ENCODE peak calls at places on chromosomes 4 and X, in five cellular contexts. One of them, this sample, is unnamed.

GRCh38 chr4:14865804-14866203 is 136.5 kb upstream of the CPEB2 start:
- DNase-seq in IMR-90: no peak
- DNase-seq in HepG2: no peak
- DNase-seq in right atrium auricular region: no peak
- DNase-seq in spleen: no peak
- DNase-seq in this sample: no peak

GRCh38 chr4:139951051-139951450 is 202.9 kb downstream of the MAML3 start:
- DNase-seq in IMR-90: no peak
- DNase-seq in HepG2: no peak
- DNase-seq in right atrium auricular region: no peak
- DNase-seq in spleen: no peak
- DNase-seq in this sample: peak

GRCh38 chr4:147942729-147943128 is 210.8 kb downstream of the ARHGAP10 start:
- DNase-seq in IMR-90: peak
- DNase-seq in HepG2: no peak
- DNase-seq in right atrium auricular region: no peak
- DNase-seq in spleen: no peak
- DNase-seq in this sample: no peak

GRCh38 chr4:106530816-106531215 is 162.2 kb upstream of the GIMD1 start:
- DNase-seq in IMR-90: no peak
- DNase-seq in HepG2: no peak
- DNase-seq in right atrium auricular region: no peak
- DNase-seq in spleen: no peak
- DNase-seq in this sample: peak

GRCh38 chr4:3197366-3198105 is 51.4 kb upstream of the MSANTD1 start:
- DNase-seq in IMR-90: no peak
- DNase-seq in HepG2: no peak
- DNase-seq in right atrium auricular region: no peak
- DNase-seq in spleen: no peak
- DNase-seq in this sample: no peak

GRCh38 chrX:3226087-3226486 is 120.4 kb downstream of the MXRA5 start:
- DNase-seq in IMR-90: no peak
- DNase-seq in HepG2: no peak
- DNase-seq in right atrium auricular region: no peak
- DNase-seq in spleen: no peak
- DNase-seq in this sample: no peak

GRCh38 chr4:169400832-169401231 is 130.1 kb upstream of the SH3RF1 start:
- DNase-seq in IMR-90: no peak
- DNase-seq in HepG2: no peak
- DNase-seq in right atrium auricular region: no peak
- DNase-seq in spleen: no peak
- DNase-seq in this sample: no peak

GRCh38 chr4:102554482-102554881 is 53.3 kb downstream of the NFKB1 start:
- DNase-seq in IMR-90: peak
- DNase-seq in HepG2: no peak
- DNase-seq in right atrium auricular region: peak
- DNase-seq in spleen: no peak
- DNase-seq in this sample: peak

GRCh38 chrX:47613082-47613481 is 6.6 kb downstream of the SYN1 start:
- DNase-seq in IMR-90: no peak
- DNase-seq in HepG2: no peak
- DNase-seq in right atrium auricular region: no peak
- DNase-seq in spleen: no peak
- DNase-seq in this sample: no peak

GRCh38 chr4:15651682-15652081 is 3.5 kb downstream of the FBXL5 start:
- DNase-seq in IMR-90: peak
- DNase-seq in HepG2: no peak
- DNase-seq in right atrium auricular region: no peak
- DNase-seq in spleen: no peak
- DNase-seq in this sample: no peak

GRCh38 chr4:1515763-1516162 is 109.5 kb upstream of the NKX1-1 start:
- DNase-seq in IMR-90: no peak
- DNase-seq in HepG2: no peak
- DNase-seq in right atrium auricular region: no peak
- DNase-seq in spleen: peak
- DNase-seq in this sample: no peak

GRCh38 chr4:47104986-47105385 is 73.6 kb downstream of the GABRB1 start:
- DNase-seq in IMR-90: peak
- DNase-seq in HepG2: no peak
- DNase-seq in right atrium auricular region: no peak
- DNase-seq in spleen: no peak
- DNase-seq in this sample: no peak

GRCh38 chr4:98318521-98318920 is 57.3 kb downstream of the RAP1GDS1 start:
- DNase-seq in IMR-90: no peak
- DNase-seq in HepG2: peak
- DNase-seq in right atrium auricular region: no peak
- DNase-seq in spleen: no peak
- DNase-seq in this sample: no peak

GRCh38 chrX:54043696-54044125 is 562 bp downstream of the PHF8 start:
- DNase-seq in IMR-90: peak
- DNase-seq in HepG2: no peak
- DNase-seq in right atrium auricular region: no peak
- DNase-seq in spleen: peak
- DNase-seq in this sample: peak

GRCh38 chr4:155079866-155080265 is 128.6 kb upstream of the NPY2R start:
- DNase-seq in IMR-90: no peak
- DNase-seq in HepG2: no peak
- DNase-seq in right atrium auricular region: no peak
- DNase-seq in spleen: no peak
- DNase-seq in this sample: peak

GRCh38 chrX:81174286-81174685 is 27.4 kb downstream of the HMGN5 start:
- DNase-seq in IMR-90: peak
- DNase-seq in HepG2: peak
- DNase-seq in right atrium auricular region: no peak
- DNase-seq in spleen: no peak
- DNase-seq in this sample: peak
- TF ChIP-seq CTCF in IMR-90: peak
- TF ChIP-seq CTCF in HepG2: no peak
- TF ChIP-seq CTCF in right atrium auricular region: peak
- TF ChIP-seq CTCF in spleen: no peak
- TF ChIP-seq CTCF in this sample: peak

GRCh38 chrX:153728095-153728494 is 3.4 kb downstream of the ABCD1 start:
- DNase-seq in IMR-90: no peak
- DNase-seq in HepG2: peak
- DNase-seq in right atrium auricular region: no peak
- DNase-seq in spleen: peak
- DNase-seq in this sample: no peak

GRCh38 chrX:153728951-153729631 is 4.4 kb downstream of the ABCD1 start:
- DNase-seq in IMR-90: no peak
- DNase-seq in HepG2: no peak
- DNase-seq in right atrium auricular region: no peak
- DNase-seq in spleen: peak
- DNase-seq in this sample: no peak

GRCh38 chrX:153726286-153727107 is 1.8 kb downstream of the ABCD1 start:
- DNase-seq in IMR-90: peak
- DNase-seq in HepG2: peak
- DNase-seq in right atrium auricular region: peak
- DNase-seq in spleen: peak
- DNase-seq in this sample: peak

GRCh38 chrX:153725832-153726285 is 1.2 kb downstream of the ABCD1 start:
- DNase-seq in IMR-90: no peak
- DNase-seq in HepG2: no peak
- DNase-seq in right atrium auricular region: no peak
- DNase-seq in spleen: no peak
- DNase-seq in this sample: no peak

GRCh38 chrX:153727108-153727931 is 2.7 kb downstream of the ABCD1 start:
- DNase-seq in IMR-90: no peak
- DNase-seq in HepG2: peak
- DNase-seq in right atrium auricular region: no peak
- DNase-seq in spleen: peak
- DNase-seq in this sample: peak
- H3K4me3 ChIP-seq in IMR-90: peak
- H3K4me3 ChIP-seq in HepG2: peak
- H3K4me3 ChIP-seq in right atrium auricular region: no peak
- H3K4me3 ChIP-seq in spleen: peak
- H3K4me3 ChIP-seq in this sample: peak

GRCh38 chr4:55736605-55737183 is 82.9 kb upstream of the EXOC1L start:
- DNase-seq in IMR-90: peak
- DNase-seq in HepG2: no peak
- DNase-seq in right atrium auricular region: no peak
- DNase-seq in spleen: no peak
- DNase-seq in this sample: no peak
- TF ChIP-seq CTCF in IMR-90: peak
- TF ChIP-seq CTCF in HepG2: no peak
- TF ChIP-seq CTCF in right atrium auricular region: peak
- TF ChIP-seq CTCF in spleen: peak
- TF ChIP-seq CTCF in this sample: peak

DNA sequence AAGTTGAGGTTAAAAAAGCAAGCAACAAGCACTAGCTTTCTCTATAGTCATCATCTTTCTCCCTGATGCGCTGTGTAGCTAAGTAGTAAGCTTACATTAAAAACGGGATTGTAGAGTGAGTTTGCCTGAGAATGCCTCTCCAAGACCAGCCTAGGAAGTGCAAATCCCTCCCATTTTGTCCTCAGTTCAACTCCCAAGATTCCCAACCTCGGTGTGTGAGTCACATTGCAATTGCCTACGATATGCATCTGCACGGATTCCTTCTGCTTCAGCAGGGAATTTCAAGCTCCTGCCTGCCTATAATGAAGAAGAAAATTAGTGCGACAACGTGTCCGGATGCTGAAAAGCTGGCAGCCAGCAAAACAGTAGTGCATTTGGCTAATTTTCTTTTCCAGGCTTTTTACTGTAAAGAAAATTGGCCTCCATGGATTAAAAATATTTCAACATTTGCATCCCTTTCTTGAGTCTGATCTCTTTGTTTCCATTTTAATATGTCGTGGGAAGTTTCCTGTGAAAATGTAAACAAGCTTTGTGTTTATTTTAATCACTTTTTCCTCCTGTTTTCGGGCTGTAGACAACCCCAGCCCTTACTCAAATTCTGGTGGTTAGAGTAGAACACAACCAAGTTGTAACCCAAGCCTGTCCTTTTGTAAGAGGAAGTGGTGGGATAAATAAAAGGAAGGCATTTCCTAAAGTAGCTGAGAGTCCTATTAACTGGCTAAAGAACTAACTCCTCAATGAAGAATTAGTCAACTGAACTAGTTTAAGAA is 58.4 kb upstream of the TET2 start:
- DNase-seq in IMR-90: peak
- DNase-seq in HepG2: no peak
- DNase-seq in right atrium auricular region: no peak
- DNase-seq in spleen: no peak
- DNase-seq in this sample: peak
- H3K4me3 ChIP-seq in IMR-90: peak
- H3K4me3 ChIP-seq in HepG2: no peak
- H3K4me3 ChIP-seq in right atrium auricular region: no peak
- H3K4me3 ChIP-seq in spleen: no peak
- H3K4me3 ChIP-seq in this sample: peak

GRCh38 chr4:110480741-110481271 is 4.9 kb downstream of the ENPEP start:
- DNase-seq in IMR-90: no peak
- DNase-seq in HepG2: no peak
- DNase-seq in right atrium auricular region: no peak
- DNase-seq in spleen: no peak
- DNase-seq in this sample: peak

GRCh38 chr4:110483516-110483915 is 7.6 kb downstream of the ENPEP start:
- DNase-seq in IMR-90: no peak
- DNase-seq in HepG2: no peak
- DNase-seq in right atrium auricular region: no peak
- DNase-seq in spleen: no peak
- DNase-seq in this sample: peak

GRCh38 chr4:110477836-110478235 is 1.9 kb downstream of the ENPEP start:
- DNase-seq in IMR-90: no peak
- DNase-seq in HepG2: no peak
- DNase-seq in right atrium auricular region: no peak
- DNase-seq in spleen: no peak
- DNase-seq in this sample: no peak

GRCh38 chr4:110484029-110484428 is 8.1 kb downstream of the ENPEP start:
- DNase-seq in IMR-90: no peak
- DNase-seq in HepG2: no peak
- DNase-seq in right atrium auricular region: no peak
- DNase-seq in spleen: no peak
- DNase-seq in this sample: no peak

GRCh38 chr4:110480031-110480549 is 4.1 kb downstream of the ENPEP start:
- DNase-seq in IMR-90: peak
- DNase-seq in HepG2: no peak
- DNase-seq in right atrium auricular region: no peak
- DNase-seq in spleen: no peak
- DNase-seq in this sample: peak
- TF ChIP-seq CTCF in IMR-90: peak
- TF ChIP-seq CTCF in HepG2: no peak
- TF ChIP-seq CTCF in right atrium auricular region: no peak
- TF ChIP-seq CTCF in spleen: no peak
- TF ChIP-seq CTCF in this sample: peak

GRCh38 chrX:140503230-140503585 is 1.7 kb downstream of the SOX3 start:
- DNase-seq in IMR-90: no peak
- DNase-seq in HepG2: no peak
- DNase-seq in right atrium auricular region: no peak
- DNase-seq in spleen: no peak
- DNase-seq in this sample: no peak

GRCh38 chrX:140502491-140503229 is 2.2 kb downstream of the SOX3 start:
- DNase-seq in IMR-90: no peak
- DNase-seq in HepG2: no peak
- DNase-seq in right atrium auricular region: no peak
- DNase-seq in spleen: no peak
- DNase-seq in this sample: no peak

GRCh38 chrX:140501940-140502468 is 2.9 kb downstream of the SOX3 start:
- DNase-seq in IMR-90: no peak
- DNase-seq in HepG2: no peak
- DNase-seq in right atrium auricular region: no peak
- DNase-seq in spleen: no peak
- DNase-seq in this sample: no peak

GRCh38 chrX:140501321-140501720 is 3.5 kb downstream of the SOX3 start:
- DNase-seq in IMR-90: no peak
- DNase-seq in HepG2: no peak
- DNase-seq in right atrium auricular region: no peak
- DNase-seq in spleen: no peak
- DNase-seq in this sample: no peak

DNA sequence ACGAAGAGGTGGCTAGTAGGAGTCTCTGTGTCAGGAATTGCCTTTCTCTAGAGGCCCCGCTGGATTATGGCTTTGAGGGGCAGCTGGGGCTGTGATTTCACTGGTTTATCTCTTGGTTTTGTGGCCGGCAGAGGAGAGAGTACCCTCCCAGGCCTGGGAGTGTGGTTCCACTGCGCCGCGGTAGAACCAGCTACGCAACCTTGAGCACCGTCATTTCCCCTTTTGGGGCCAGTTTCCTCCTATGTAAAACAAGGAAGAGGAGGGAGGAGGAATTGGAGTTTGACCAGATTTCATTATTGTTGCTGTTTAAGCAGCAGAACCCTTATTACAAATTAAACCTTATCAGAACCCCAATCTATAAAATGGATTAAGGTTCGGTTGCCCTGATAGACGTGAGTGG is 4.4 kb downstream of the SOX3 start:
- DNase-seq in IMR-90: no peak
- DNase-seq in HepG2: no peak
- DNase-seq in right atrium auricular region: no peak
- DNase-seq in spleen: no peak
- DNase-seq in this sample: no peak
- H3K4me3 ChIP-seq in IMR-90: no peak
- H3K4me3 ChIP-seq in HepG2: no peak
- H3K4me3 ChIP-seq in right atrium auricular region: no peak
- H3K4me3 ChIP-seq in spleen: no peak
- H3K4me3 ChIP-seq in this sample: no peak

This sample was measured in AG10803.